ENCODE peak calls at places on chromosomes 7 and 10, in nine cellular contexts. V is ELF-1, O is cardiac fibroblast, W is NCI-H748 treated with DMSO at 0.1 percent for 48 hours, P is AG04450, C is AG10803, G is mammary epithelial cell, Y is substantia nigra, B is glutamatergic neuron. M is an unnamed sample.

GRCh38 chr10:102452672-102453340 is 1.5 kb upstream of the C10orf95 start:
- DNase-seq in V (no peak), O (peak; percentile 79), W (no peak), P (no peak), C (peak; percentile 63), G (peak; percentile 56), Y (no peak), B (no peak), M (peak; percentile 50)

GRCh38 chr7:105153531-105153930 is 139.5 kb downstream of the KMT2E start:
- DNase-seq in V (no peak), O (no peak), W (no peak), P (no peak), C (no peak), G (no peak), Y (no peak), B (no peak), M (no peak)

GRCh38 chr7:110853263-110853662 is 237.7 kb upstream of the LRRN3 start:
- DNase-seq in V (no peak), O (no peak), W (no peak), P (no peak), C (no peak), G (no peak), Y (no peak), B (no peak), M (no peak)

GRCh38 chr10:19788075-19788686 is 28.1 kb upstream of the PLXDC2 start:
- DNase-seq in V (no peak), O (peak; percentile 79), W (no peak), P (peak; percentile 32), C (peak; percentile 59), G (peak; percentile 20), Y (no peak), B (peak; percentile 46), M (no peak)

GRCh38 chr10:112498806-112499205 is 51.8 kb downstream of the VTI1A start:
- DNase-seq in V (no peak), O (no peak), W (no peak), P (no peak), C (no peak), G (no peak), Y (no peak), B (no peak), M (no peak)

GRCh38 chr10:7318836-7319235 is 92.0 kb downstream of the SFMBT2 start:
- DNase-seq in V (no peak), O (no peak), W (no peak), P (no peak), C (no peak), G (no peak), Y (no peak), B (no peak), M (no peak)

GRCh38 chr7:159064121-159064815 is 80.4 kb downstream of the VIPR2 start:
- DNase-seq in V (no peak), O (no peak), W (no peak), P (no peak), C (no peak), G (no peak), Y (no peak), B (no peak), M (no peak)

GRCh38 chr7:54615545-54615944 is 73.4 kb downstream of the VSTM2A start:
- DNase-seq in V (no peak), O (peak; percentile 59), W (no peak), P (no peak), C (no peak), G (peak; percentile 89), Y (no peak), B (no peak), M (no peak)

GRCh38 chr7:123747620-123748141 is 1.1 kb downstream of the WASL start:
- DNase-seq in V (peak; percentile 91), O (peak; percentile 76), W (peak; percentile 72), P (peak; percentile 68), C (peak; percentile 84), G (peak; percentile 83), Y (peak; percentile 8), B (peak; percentile 58), M (peak; percentile 46)

GRCh38 chr10:119393845-119394244 is 148.7 kb downstream of the RGS10 start:
- DNase-seq in V (no peak), O (no peak), W (no peak), P (no peak), C (no peak), G (no peak), Y (no peak), B (no peak), M (no peak)

GRCh38 chr10:78520737-78521430 is 487.2 kb downstream of the RPS24 start:
- DNase-seq in V (peak; percentile 56), O (peak; percentile 28), W (no peak), P (no peak), C (peak; percentile 29), G (peak; percentile 73), Y (no peak), B (no peak), M (peak; percentile 13)

GRCh38 chr10:112304460-112304859 is 21.3 kb downstream of the TECTB start:
- DNase-seq in V (no peak), O (peak; percentile 64), W (no peak), P (no peak), C (peak; percentile 77), G (no peak), Y (no peak), B (no peak), M (no peak)

GRCh38 chr10:17643339-17643754 is 604 bp upstream of the STAM start:
- DNase-seq in V (no peak), O (peak; percentile 93), W (peak; percentile 81), P (no peak), C (peak; percentile 82), G (peak; percentile 87), Y (peak; percentile 49), B (peak; percentile 62), M (peak; percentile 51)

GRCh38 chr10:78755877-78756455 is 312.8 kb upstream of the ZMIZ1 start:
- DNase-seq in V (no peak), O (no peak), W (no peak), P (no peak), C (no peak), G (no peak), Y (no peak), B (no peak), M (no peak)

GRCh38 chr10:131246089-131246488 is 65.4 kb downstream of the TCERG1L start:
- DNase-seq in V (no peak), O (no peak), W (no peak), P (no peak), C (no peak), G (no peak), Y (no peak), B (no peak), M (no peak)

GRCh38 chr10:33982995-33983394 is 648.5 kb upstream of the NRP1 start:
- DNase-seq in V (no peak), O (peak; percentile 47), W (no peak), P (peak; percentile 2), C (no peak), G (peak; percentile 47), Y (no peak), B (no peak), M (no peak)

GRCh38 chr10:91643700-91644099 is 10.8 kb upstream of the PPP1R3C start:
- DNase-seq in V (peak; percentile 28), O (peak; percentile 36), W (no peak), P (no peak), C (no peak), G (peak; percentile 37), Y (no peak), B (peak; percentile 45), M (no peak)

GRCh38 chr7:141872931-141873330 is 31.6 kb upstream of the PRSS37 start:
- DNase-seq in V (no peak), O (no peak), W (no peak), P (no peak), C (no peak), G (no peak), Y (no peak), B (no peak), M (no peak)

GRCh38 chr10:18608581-18608980 is 42.8 kb downstream of the NSUN6 start:
- DNase-seq in V (no peak), O (peak; percentile 38), W (no peak), P (no peak), C (no peak), G (peak; percentile 30), Y (no peak), B (no peak), M (no peak)

GRCh38 chr7:45685619-45686240 is 111.6 kb downstream of the ADCY1 start:
- DNase-seq in V (no peak), O (no peak), W (no peak), P (no peak), C (no peak), G (no peak), Y (no peak), B (no peak), M (no peak)

GRCh38 chr7:42445691-42446090 is 208.7 kb upstream of the GLI3 start:
- DNase-seq in V (no peak), O (peak; percentile 21), W (no peak), P (no peak), C (peak; percentile 45), G (no peak), Y (no peak), B (no peak), M (no peak)

GRCh38 chr7:452230-452751 is 67.4 kb downstream of the PDGFA start:
- DNase-seq in V (peak; percentile 57), O (no peak), W (no peak), P (no peak), C (peak; percentile 65), G (no peak), Y (no peak), B (no peak), M (no peak)

GRCh38 chr7:140724706-140725105 is 28.2 kb downstream of the NDUFB2 start:
- DNase-seq in V (no peak), O (no peak), W (no peak), P (no peak), C (no peak), G (no peak), Y (no peak), B (no peak), M (no peak)

GRCh38 chr10:104735036-104735435 is 93.9 kb downstream of the SORCS3 start:
- DNase-seq in V (no peak), O (no peak), W (no peak), P (no peak), C (no peak), G (no peak), Y (peak; percentile 8), B (no peak), M (no peak)

GRCh38 chr7:12732428-12732827 is 45.0 kb downstream of the ARL4A start:
- DNase-seq in V (no peak), O (no peak), W (no peak), P (no peak), C (no peak), G (no peak), Y (no peak), B (no peak), M (no peak)

GRCh38 chr10:4561301-4561700 is 264.7 kb upstream of the AKR1E2 start:
- DNase-seq in V (no peak), O (no peak), W (no peak), P (no peak), C (no peak), G (no peak), Y (no peak), B (no peak), M (no peak)

GRCh38 chr10:116868722-116869121 is 19.4 kb downstream of the ENO4 start:
- DNase-seq in V (no peak), O (no peak), W (no peak), P (no peak), C (no peak), G (no peak), Y (no peak), B (peak; percentile 53), M (no peak)

GRCh38 chr10:90834326-90834725 is 23.5 kb downstream of the HTR7 start:
- DNase-seq in V (no peak), O (no peak), W (no peak), P (no peak), C (no peak), G (peak; percentile 98), Y (no peak), B (no peak), M (no peak)

M was measured in HTR-8/SVneo.